ENCODE peak calls at places on chromosomes 16 and 17, in six cellular contexts. Z, H, F, R, G and M are unnamed samples.

GRCh38 chr17:1203111-1203966 is 23.6 kb upstream of the ABR start:
- DNase-seq in H (peak), G (peak), F (no peak), Z (no peak), R (no peak), M (no peak)

GRCh38 chr17:72618018-72618509 is 474.4 kb downstream of the SLC39A11 start:
- DNase-seq in F (no peak), Z (no peak), H (peak), G (no peak), R (peak), M (no peak)

GRCh38 chr17:66191607-66192377 is at the start of gene CEP112:
- DNase-seq in G (peak), Z (peak), F (peak), R (peak), H (peak), M (peak)

GRCh38 chr16:26983426-26983825 is 83.3 kb upstream of the C16orf82 start:
- DNase-seq in G (no peak), R (no peak), F (no peak), Z (no peak), H (no peak), M (no peak)

GRCh38 chr16:79083879-79084278 is 516.7 kb downstream of the MAF start:
- DNase-seq in F (no peak), G (no peak), Z (peak), R (peak), H (no peak), M (no peak)

GRCh38 chr16:70529051-70529777 is 5.6 kb downstream of the SF3B3 start:
- DNase-seq in H (peak), Z (no peak), G (peak), R (peak), F (no peak), M (no peak)

GRCh38 chr16:21638573-21638975 is 13.8 kb downstream of the IGSF6 start:
- DNase-seq in F (no peak), G (no peak), Z (no peak), H (no peak), R (no peak), M (no peak)

GRCh38 chr16:83785455-83785854 is 22.3 kb upstream of the HSBP1 start:
- DNase-seq in H (no peak), F (no peak), G (no peak), R (peak), Z (no peak), M (no peak)

GRCh38 chr16:78684655-78685400 is 585.4 kb downstream of the WWOX start:
- DNase-seq in F (no peak), G (no peak), Z (no peak), R (no peak), H (peak), M (no peak)

GRCh38 chr17:2050871-2051387 is 4.0 kb upstream of the HIC1 start:
- DNase-seq in G (no peak), Z (no peak), R (no peak), H (peak), F (no peak), M (no peak)

DNA sequence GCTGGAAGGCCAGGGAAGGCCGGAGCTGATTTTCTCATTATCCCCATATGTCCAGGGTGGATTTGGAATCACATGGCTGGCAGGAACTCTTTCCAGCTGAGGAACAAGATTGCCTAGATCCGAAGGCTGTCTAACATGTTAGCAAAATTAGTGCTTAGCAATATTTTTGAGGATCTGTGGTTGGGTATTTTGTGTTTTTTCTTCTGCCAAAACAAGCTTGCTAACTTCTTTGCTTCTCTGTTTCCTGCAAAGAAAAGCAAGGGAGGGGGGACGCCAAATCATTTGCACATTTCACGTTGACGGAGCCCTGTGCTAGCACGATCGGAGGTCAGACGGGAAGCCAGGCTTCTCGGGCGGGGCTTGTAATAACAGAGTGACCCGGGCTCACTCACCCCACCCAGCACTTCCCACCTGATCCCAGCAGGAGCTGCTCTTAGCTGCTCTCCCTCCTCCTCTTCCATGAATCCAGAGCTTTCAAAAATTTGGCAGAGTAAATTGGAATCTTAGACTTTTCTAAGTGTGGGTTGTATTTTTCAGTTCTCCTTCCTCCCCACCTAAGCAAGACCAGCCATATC is 33.3 kb upstream of the FOXF1 start:
- DNase-seq in F (no peak), R (no peak), Z (no peak), G (no peak), H (no peak), M (no peak)
- TF ChIP-seq CTCF in F (no peak), R (no peak), Z (no peak), G (no peak), H (no peak), M (no peak)

DNA sequence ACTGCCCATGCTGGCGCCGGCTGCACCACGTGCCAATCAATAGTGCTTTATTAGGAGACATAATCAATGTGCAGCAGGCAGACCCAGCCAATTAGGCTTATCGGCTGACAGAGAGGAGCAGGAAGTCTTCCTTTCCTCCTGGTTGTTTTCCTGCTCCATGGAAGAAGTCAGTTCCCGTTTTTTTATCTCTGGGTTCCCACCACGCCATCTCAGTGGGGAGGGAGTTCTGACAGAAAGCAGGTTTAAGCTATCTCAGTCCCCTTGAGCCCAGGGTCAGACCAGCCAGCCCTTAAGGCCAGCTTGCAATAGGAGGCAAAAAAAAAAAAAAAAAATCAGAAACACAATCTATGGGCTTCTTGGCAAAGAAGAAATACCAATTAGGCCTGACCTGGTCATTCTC is 68.1 kb upstream of the IRX6 start:
- DNase-seq in R (no peak), F (no peak), H (no peak), Z (no peak), G (no peak), M (no peak)
- TF ChIP-seq CTCF in R (no peak), F (no peak), H (no peak), Z (no peak), G (no peak), M (no peak)

DNA sequence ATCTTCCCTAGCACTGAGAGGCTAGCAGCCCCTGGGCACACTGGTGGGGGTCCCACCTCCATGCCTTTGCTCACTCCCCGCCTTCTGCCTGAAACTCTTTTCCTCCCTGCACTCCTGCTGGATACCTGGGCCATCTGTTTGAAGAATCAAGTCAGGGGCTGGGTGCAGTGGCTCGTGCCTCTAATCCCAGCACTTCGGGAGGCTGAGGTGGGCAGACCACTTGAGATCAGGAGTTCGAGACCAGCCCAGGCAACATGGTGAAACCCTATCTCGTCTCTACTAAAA is 15.7 kb downstream of the FOXJ1 start:
- DNase-seq in Z (no peak), F (no peak), R (no peak), G (no peak), H (no peak), M (no peak)
- TF ChIP-seq CTCF in Z (no peak), F (no peak), R (no peak), G (no peak), H (no peak), M (no peak)

GRCh38 chr16:9801651-9802050 is 380.6 kb downstream of the GRIN2A start:
- DNase-seq in Z (no peak), F (no peak), G (no peak), H (no peak), R (no peak), M (no peak)

GRCh38 chr16:9797306-9797705 is 384.9 kb downstream of the GRIN2A start:
- DNase-seq in Z (no peak), G (no peak), F (no peak), H (no peak), R (no peak), M (no peak)

GRCh38 chr16:9800180-9800738 is 382.0 kb downstream of the GRIN2A start:
- DNase-seq in Z (no peak), G (no peak), R (no peak), H (no peak), F (no peak), M (no peak)

GRCh38 chr16:9798952-9799590 is 383.2 kb downstream of the GRIN2A start:
- DNase-seq in H (no peak), Z (no peak), G (no peak), R (no peak), F (no peak), M (no peak)

GRCh38 chr16:9798474-9798873 is 383.8 kb downstream of the GRIN2A start:
- DNase-seq in G (no peak), Z (no peak), F (no peak), H (no peak), R (no peak), M (no peak)
- TF ChIP-seq CTCF in G (no peak), Z (no peak), F (no peak), H (no peak), R (no peak), M (no peak)

GRCh38 chr17:40718904-40719303 is 15.4 kb upstream of the KRT24 start:
- DNase-seq in R (no peak), Z (no peak), G (no peak), H (no peak), F (no peak), M (no peak)
- TF ChIP-seq CTCF in R (no peak), Z (no peak), G (no peak), H (no peak), F (no peak), M (no peak)

GRCh38 chr17:48031966-48032365 is 5.6 kb downstream of the COPZ2 start:
- DNase-seq in R (no peak), G (no peak), Z (no peak), F (no peak), H (no peak), M (no peak)

GRCh38 chr17:48038687-48039086 is 1.1 kb upstream of the COPZ2 start:
- DNase-seq in H (no peak), F (no peak), Z (no peak), R (no peak), G (no peak), M (no peak)

GRCh38 chr17:48037924-48038323 is 327 bp upstream of the COPZ2 start:
- DNase-seq in Z (no peak), H (no peak), G (peak), F (no peak), R (no peak), M (no peak)

GRCh38 chr17:48036693-48037035 is 933 bp downstream of the COPZ2 start:
- DNase-seq in F (no peak), H (no peak), R (no peak), Z (no peak), G (no peak), M (no peak)

DNA sequence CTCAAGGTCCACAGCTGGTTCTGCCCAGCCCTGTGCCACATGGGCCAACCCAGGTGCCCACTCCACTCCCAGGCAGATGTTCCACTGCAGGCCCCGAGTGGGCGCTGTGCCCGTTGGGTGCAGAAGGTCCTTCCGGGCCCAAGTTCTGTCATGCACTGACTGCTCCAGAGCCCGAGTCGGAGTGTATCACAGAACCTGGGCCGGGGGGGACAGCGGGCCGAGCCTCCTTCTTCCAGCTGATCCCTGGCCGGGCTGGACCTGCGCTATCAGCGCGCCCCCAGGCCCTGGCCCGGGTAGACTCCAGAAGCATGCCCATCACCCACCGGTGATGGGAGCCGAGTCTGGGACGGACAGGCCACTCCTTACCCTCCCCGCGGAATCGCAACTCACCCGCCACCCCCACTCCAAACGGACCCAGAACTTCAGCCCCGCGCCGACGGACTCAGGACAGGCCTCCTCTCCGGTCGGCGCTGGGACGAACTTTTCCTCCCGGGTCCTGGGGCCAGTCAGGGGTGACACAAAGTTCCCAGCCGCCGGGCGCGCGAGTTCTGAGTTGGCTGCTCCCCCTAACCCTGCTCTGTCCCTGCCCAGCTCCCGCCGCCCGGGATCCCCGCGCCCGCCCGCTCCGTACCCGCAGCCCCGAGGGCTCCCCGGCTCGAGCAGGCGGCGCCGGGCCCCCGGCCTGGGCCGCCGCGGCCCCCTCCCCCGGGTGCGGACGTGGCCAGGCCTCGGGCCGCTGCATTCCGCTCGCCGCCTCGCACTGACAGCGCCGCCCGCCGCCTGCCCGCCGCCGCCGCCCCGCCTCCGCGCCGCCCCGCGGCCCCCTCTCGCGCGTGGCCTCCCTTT is at the start of gene COPZ2:
- DNase-seq in F (no peak), Z (no peak), H (peak), R (no peak), G (peak), M (no peak)
- TF ChIP-seq CTCF in F (peak), Z (peak), H (peak), R (no peak), G (peak), M (no peak)

DNA sequence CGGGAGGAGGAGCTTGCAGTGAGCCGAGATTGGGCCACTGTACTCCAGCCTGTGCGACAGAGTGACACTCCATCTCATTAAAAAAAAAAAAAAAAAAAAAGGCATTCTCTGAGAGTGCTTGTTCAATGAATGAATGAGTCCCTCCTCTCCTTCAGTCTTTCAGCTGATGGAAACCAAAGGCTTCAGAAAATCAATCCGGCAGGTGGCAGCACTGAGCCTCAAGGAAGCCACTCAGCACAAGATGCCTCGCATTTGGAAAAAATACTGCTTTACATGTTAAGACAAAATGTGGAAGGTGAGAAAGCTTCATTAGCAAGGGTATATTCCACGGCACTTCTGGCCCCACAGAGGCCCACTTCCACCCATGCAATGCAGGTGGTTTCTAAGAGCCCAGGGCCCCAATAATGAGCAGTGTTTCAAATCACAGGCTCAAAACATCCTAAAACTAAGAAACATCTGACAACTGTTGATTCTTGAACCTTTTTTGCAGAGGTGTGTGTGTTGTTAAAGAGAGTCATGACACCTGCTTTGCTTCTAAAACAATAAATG is 33.9 kb upstream of the SLC25A19 start:
- DNase-seq in F (peak), Z (peak), G (peak), H (peak), R (peak), M (peak)
- TF ChIP-seq CTCF in F (peak), Z (peak), G (peak), H (peak), R (peak), M (peak)